ENCODE peak calls at places on chromosomes 4 and X, in five cellular contexts. T is HCT116, C is H1, F is K562, K is SK-N-SH. R is an unnamed sample.

GRCh38 chrX:154485150-154486051 is 1.0 kb downstream of the UBL4A start:
- DNase-seq in T (no peak), C (peak; percentile 47), F (peak; percentile 33), K (no peak), R (no peak)

GRCh38 chrX:134548257-134548732 is 88.3 kb downstream of the HPRT1 start:
- DNase-seq in T (no peak), C (no peak), F (peak; percentile 19), K (peak; percentile 30), R (no peak)

GRCh38 chrX:149877636-149878035 is 3.3 kb upstream of the MAGEA8 start:
- DNase-seq in T (no peak), C (no peak), F (no peak), K (no peak), R (peak; percentile 3)

GRCh38 chrX:129523076-129524055 is at the start of gene SMARCA1:
- DNase-seq in T (peak; percentile 16), C (peak; percentile 58), F (peak; percentile 24), K (peak; percentile 91), R (peak; percentile 10)

GRCh38 chr4:5206391-5206790 is 155.1 kb downstream of the STK32B start:
- DNase-seq in T (peak; percentile 49), C (no peak), F (no peak), K (no peak), R (no peak)

GRCh38 chrX:150414228-150414627 is 51.1 kb downstream of the MAMLD1 start:
- DNase-seq in T (no peak), C (no peak), F (no peak), K (no peak), R (no peak)

GRCh38 chr4:113436360-113436759 is 325.2 kb downstream of the CAMK2D start:
- DNase-seq in T (no peak), C (no peak), F (no peak), K (no peak), R (no peak)

GRCh38 chr4:188781655-188782054 is 642.4 kb downstream of the TRIML1 start:
- DNase-seq in T (peak; percentile 21), C (no peak), F (no peak), K (peak; percentile 16), R (peak; percentile 51)

GRCh38 chr4:56723201-56723605 is 42.1 kb upstream of the HOPX start:
- DNase-seq in T (no peak), C (no peak), F (no peak), K (no peak), R (no peak)

GRCh38 chr4:141464366-141464765 is 172.0 kb upstream of the IL15 start:
- DNase-seq in T (no peak), C (no peak), F (no peak), K (peak; percentile 55), R (no peak)

GRCh38 chr4:181330654-181331595 is 912.3 kb upstream of the TENM3 start:
- DNase-seq in T (no peak), C (no peak), F (no peak), K (no peak), R (peak; percentile 2)

GRCh38 chr4:173040200-173040599 is 128.4 kb upstream of the GALNT7 start:
- DNase-seq in T (no peak), C (no peak), F (no peak), K (no peak), R (peak; percentile 51)

GRCh38 chr4:73723029-73723428 is 17.3 kb upstream of the CXCL8 start:
- DNase-seq in T (no peak), C (no peak), F (no peak), K (no peak), R (no peak)

GRCh38 chrX:119887721-119888425 is 7.8 kb upstream of the AKAP14 start:
- DNase-seq in T (peak; percentile 44), C (peak; percentile 82), F (peak; percentile 62), K (peak; percentile 86), R (no peak)

GRCh38 chr4:3805731-3806130 is 39.5 kb downstream of the ADRA2C start:
- DNase-seq in T (no peak), C (no peak), F (no peak), K (no peak), R (no peak)

GRCh38 chr4:111542056-111542455 is 603.2 kb upstream of the FAM241A start:
- DNase-seq in T (no peak), C (no peak), F (no peak), K (no peak), R (no peak)

GRCh38 chr4:140152760-140153418 is 1.1 kb downstream of the MAML3 start:
- DNase-seq in T (no peak), C (peak; percentile 75), F (peak; percentile 17), K (peak; percentile 52), R (peak; percentile 48)

GRCh38 chr4:182884046-182884445 is 33.1 kb downstream of the DCTD start:
- DNase-seq in T (no peak), C (no peak), F (no peak), K (no peak), R (no peak)

GRCh38 chr4:112321768-112322684 is 24.9 kb downstream of the ALPK1 start:
- DNase-seq in T (peak; percentile 33), C (peak; percentile 85), F (peak; percentile 39), K (peak; percentile 44), R (peak; percentile 55)

GRCh38 chrX:17828156-17828555 is 32.9 kb downstream of the RAI2 start:
- DNase-seq in T (no peak), C (no peak), F (no peak), K (no peak), R (no peak)

GRCh38 chrX:153635388-153635787 is 11.6 kb upstream of the DUSP9 start:
- DNase-seq in T (no peak), C (no peak), F (no peak), K (peak; percentile 11), R (no peak)

GRCh38 chrX:109974906-109975655 is 27.8 kb upstream of the TMEM164 start:
- DNase-seq in T (no peak), C (no peak), F (peak; percentile 61), K (no peak), R (no peak)

GRCh38 chrX:67520671-67521070 is 23.1 kb upstream of the AR start:
- DNase-seq in T (no peak), C (no peak), F (no peak), K (no peak), R (no peak)

GRCh38 chr4:113575391-113575790 is 186.1 kb downstream of the CAMK2D start:
- DNase-seq in T (no peak), C (no peak), F (no peak), K (no peak), R (no peak)

GRCh38 chrX:1658083-1658463 is 43.2 kb downstream of the ASMT start:
- DNase-seq in T (no peak), C (no peak), F (no peak), K (no peak), R (no peak)
- TF ChIP-seq JUND in T (no peak), C (no peak), F (no peak), K (no peak), R (no peak)

GRCh38 chrX:155637714-155638113 is 25.0 kb upstream of the TMLHE start:
- DNase-seq in T (no peak), C (no peak), F (no peak), K (no peak), R (no peak)

GRCh38 chrX:155632424-155633100 is 19.8 kb upstream of the TMLHE start:
- DNase-seq in T (no peak), C (no peak), F (no peak), K (no peak), R (no peak)
- TF ChIP-seq JUND in T (no peak), C (no peak), F (no peak), K (no peak), R (no peak)

GRCh38 chrX:68832101-68832416 is 3.2 kb downstream of the EFNB1 start:
- DNase-seq in T (no peak), C (peak; percentile 40), F (no peak), K (peak; percentile 58), R (no peak)
- TF ChIP-seq JUND in T (no peak), C (no peak), F (no peak), K (no peak), R (no peak)

GRCh38 chr4:118969359-118969758 is 80.7 kb downstream of the SYNPO2 start:
- DNase-seq in T (peak; percentile 32), C (no peak), F (peak; percentile 13), K (peak; percentile 61), R (peak; percentile 67)
- TF ChIP-seq JUND in T (no peak), C (no peak), F (no peak), K (no peak), R (no peak)

GRCh38 chr4:123618606-123619005 is 222.0 kb downstream of the SPRY1 start:
- DNase-seq in T (no peak), C (no peak), F (no peak), K (no peak), R (no peak)

GRCh38 chr4:123619326-123619725 is 222.7 kb downstream of the SPRY1 start:
- DNase-seq in T (no peak), C (no peak), F (no peak), K (no peak), R (no peak)

GRCh38 chr4:123613586-123614344 is 217.2 kb downstream of the SPRY1 start:
- DNase-seq in T (no peak), C (no peak), F (no peak), K (no peak), R (no peak)

GRCh38 chr4:123619895-123620294 is 223.3 kb downstream of the SPRY1 start:
- DNase-seq in T (no peak), C (no peak), F (no peak), K (no peak), R (no peak)

GRCh38 chr4:123616970-123617392 is 220.4 kb downstream of the SPRY1 start:
- DNase-seq in T (no peak), C (no peak), F (no peak), K (peak; percentile 34), R (no peak)
- TF ChIP-seq JUND in T (no peak), C (no peak), F (no peak), K (no peak), R (no peak)

GRCh38 chrX:100625985-100626491 is 10.6 kb downstream of the TSPAN6 start:
- DNase-seq in T (no peak), C (no peak), F (no peak), K (no peak), R (no peak)
- TF ChIP-seq JUND in T (no peak), C (no peak), F (no peak), K (no peak), R (no peak)

GRCh38 chr4:104395219-104395618 is 99.5 kb downstream of the CXXC4 start:
- DNase-seq in T (no peak), C (no peak), F (no peak), K (no peak), R (peak; percentile 2)
- TF ChIP-seq JUND in T (no peak), C (no peak), F (no peak), K (no peak), R (no peak)